ENCODE peak calls at places on chromosomes 1 and 21, in six cellular contexts. M is type B pancreatic cell, O is mucosa of descending colon, A is uterus, B is mammary epithelial cell, D is left ventricle myocardium inferior. V is an unnamed sample.

GRCh38 chr1:14296795-14297194 is 301.7 kb upstream of the KAZN start:
- DNase-seq in M (no peak), O (no peak), A (no peak), B (no peak), D (no peak), V (no peak)

GRCh38 chr1:218479436-218480115 is 134.4 kb downstream of the TGFB2 start:
- DNase-seq in M (no peak), O (no peak), A (no peak), B (no peak), D (no peak), V (no peak)

GRCh38 chr21:15210235-15210678 is 145.5 kb upstream of the NRIP1 start:
- DNase-seq in M (no peak), O (no peak), A (no peak), B (peak), D (peak), V (no peak)

GRCh38 chr21:16454371-16454770 is 724.6 kb downstream of the USP25 start:
- DNase-seq in M (no peak), O (no peak), A (no peak), B (no peak), D (no peak), V (no peak)

GRCh38 chr1:239126881-239127280 is 259.5 kb upstream of the CHRM3 start:
- DNase-seq in M (no peak), O (no peak), A (no peak), B (no peak), D (no peak), V (no peak)

GRCh38 chr1:22808846-22809501 is 98.3 kb downstream of the EPHB2 start:
- DNase-seq in M (no peak), O (peak), A (peak), B (no peak), D (peak), V (peak)

GRCh38 chr1:150560576-150560975 is 11.4 kb downstream of the ADAMTSL4 start:
- DNase-seq in M (no peak), O (no peak), A (no peak), B (no peak), D (no peak), V (no peak)

GRCh38 chr1:3817821-3818597 is 21.7 kb upstream of the LRRC47 start:
- DNase-seq in M (no peak), O (no peak), A (no peak), B (no peak), D (no peak), V (peak)

GRCh38 chr1:46418976-46419375 is 24.9 kb downstream of the FAAH start:
- DNase-seq in M (no peak), O (no peak), A (no peak), B (no peak), D (no peak), V (no peak)